ENCODE peak calls at places on chromosomes 11 and 22, in four cellular contexts. A is colonic mucosa, X is left lung, T is heart left ventricle. U is an unnamed sample.
A peak's percentile ranks its signal among the peaks of the same experiment; 100 is the strongest.

GRCh38 chr22:49202226-49202625 is 625.4 kb downstream of the BRD1 start:
- DNase-seq in X (no peak), T (peak; percentile 5), A (no peak), U (no peak)

GRCh38 chr22:30301995-30302809 is 12.9 kb upstream of the CASTOR1 start:
- DNase-seq in T (peak; percentile 57), A (peak; percentile 74), X (peak; percentile 74), U (no peak)

GRCh38 chr22:29385748-29386147 is 2.6 kb downstream of the AP1B1 start:
- DNase-seq in T (peak; percentile 39), A (no peak), X (peak; percentile 45), U (no peak)

GRCh38 chr11:28245131-28245530 is 136.9 kb downstream of the METTL15 start:
- DNase-seq in A (no peak), T (no peak), X (no peak), U (no peak)

GRCh38 chr11:69207165-69207889 is 51.6 kb downstream of the SMIM38 start:
- DNase-seq in X (peak; percentile 43), A (no peak), T (no peak), U (no peak)

GRCh38 chr22:32204211-32204855 is 540 bp downstream of the RFPL2 start:
- DNase-seq in A (no peak), X (no peak), T (no peak), U (no peak)

GRCh38 chr11:114275295-114275694 is 20.9 kb upstream of the NNMT start:
- DNase-seq in X (no peak), A (no peak), T (no peak), U (no peak)

GRCh38 chr22:50057292-50057867 is 718 bp downstream of the TTLL8 start:
- DNase-seq in X (no peak), T (no peak), A (no peak), U (no peak)

GRCh38 chr22:19168088-19168890 is 10.2 kb downstream of the SLC25A1 start:
- DNase-seq in A (no peak), X (no peak), T (no peak), U (peak; percentile 18)

GRCh38 chr11:59891781-59892181 is 13.2 kb downstream of the OOSP3 start:
- DNase-seq in A (no peak), X (no peak), T (peak; percentile 19), U (no peak)

GRCh38 chr11:75077316-75077715 is 19.4 kb downstream of the OR2AT4 start:
- DNase-seq in X (no peak), T (no peak), A (no peak), U (no peak)

GRCh38 chr11:2999464-2999998 is 7.4 kb upstream of the NAP1L4 start:
- DNase-seq in T (no peak), A (no peak), X (no peak), U (no peak)
- H3K4me1 ChIP-seq in T (peaks cover 17% of the 10 kb centered on the region), A (no peaks in the 10 kb centered on the region), X (no peaks in the 10 kb centered on the region), U (peaks cover 9% of the 10 kb centered on the region)

GRCh38 chr11:8087185-8087584 is 6.2 kb downstream of the TUB start:
- DNase-seq in A (no peak), X (peak; percentile 25), T (no peak), U (no peak)

GRCh38 chr11:8084352-8084751 is 3.3 kb downstream of the TUB start:
- DNase-seq in T (no peak), A (no peak), X (no peak), U (no peak)

GRCh38 chr11:8085006-8085645 is 4.1 kb downstream of the TUB start:
- DNase-seq in T (no peak), A (no peak), X (no peak), U (no peak)

GRCh38 chr11:8086571-8086970 is 5.6 kb downstream of the TUB start:
- DNase-seq in A (no peak), T (no peak), X (no peak), U (no peak)

GRCh38 chr11:8086001-8086479 is 5.0 kb downstream of the TUB start:
- DNase-seq in A (no peak), X (no peak), T (no peak), U (peak; percentile 80)
- H3K4me1 ChIP-seq in A (no peaks in the 10 kb centered on the region), X (no peaks in the 10 kb centered on the region), T (peaks cover 45% of the 10 kb centered on the region), U (peaks cover 30% of the 10 kb centered on the region)

DNA sequence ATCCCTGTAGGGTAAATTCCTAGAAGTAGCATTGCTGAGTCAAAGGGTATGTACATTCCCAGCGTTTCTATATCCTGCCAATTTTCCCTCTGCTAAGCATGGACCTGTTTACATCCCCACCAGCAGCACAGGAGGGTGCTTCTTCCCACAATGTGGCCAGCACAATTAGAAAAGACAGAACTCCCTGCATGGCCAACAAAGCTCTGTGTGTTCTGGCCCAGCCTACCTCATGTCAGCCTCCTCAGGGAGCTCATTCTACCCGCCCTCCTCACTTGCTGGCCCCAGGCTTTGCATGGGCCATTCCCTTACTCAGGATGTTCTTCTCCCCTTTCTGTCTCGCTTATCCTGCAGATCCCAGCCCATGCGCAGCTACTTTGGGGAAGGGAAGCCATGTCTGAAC is 186.1 kb downstream of the DSCAML1 start:
- DNase-seq in T (no peak), X (no peak), A (no peak), U (no peak)
- H3K4me1 ChIP-seq in T (no peaks in the 10 kb centered on the region), X (no peaks in the 10 kb centered on the region), A (no peaks in the 10 kb centered on the region), U (peaks cover 3% of the 10 kb centered on the region)

DNA sequence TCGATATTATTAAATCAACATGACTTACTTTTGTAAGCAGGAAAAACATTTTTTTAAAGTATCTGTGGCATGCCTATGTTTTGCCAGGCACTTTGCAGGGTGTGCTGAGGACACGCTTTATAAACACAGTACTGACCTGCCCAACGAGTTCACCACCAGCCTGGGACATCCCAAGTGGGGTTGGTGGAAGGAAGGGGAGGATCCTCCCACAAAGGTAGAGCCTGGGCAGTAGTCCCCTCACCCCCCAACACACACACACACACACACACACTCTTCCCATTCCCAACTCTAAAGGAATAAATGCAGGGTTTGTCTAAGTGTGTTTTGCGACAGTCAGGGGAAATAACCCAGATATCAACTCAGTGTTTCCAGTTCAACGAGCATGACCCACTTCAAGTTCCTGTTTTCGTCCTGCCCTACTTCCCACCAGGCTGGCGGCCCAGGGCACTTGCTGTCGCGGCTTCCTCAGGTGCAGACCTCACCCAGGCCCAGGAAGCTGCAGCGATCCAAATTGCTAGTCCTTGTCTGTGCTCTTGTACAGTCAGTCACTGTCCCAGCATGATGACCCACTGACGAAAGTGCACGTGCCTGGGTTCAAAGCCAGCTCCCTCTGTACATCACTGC is 3.1 kb downstream of the CERK start:
- DNase-seq in X (peak; percentile 78), T (peak; percentile 52), A (peak; percentile 61), U (peak; percentile 60)
- H3K4me1 ChIP-seq in X (peaks cover 41% of the 10 kb centered on the region), T (peaks cover 87% of the 10 kb centered on the region), A (peaks cover 49% of the 10 kb centered on the region), U (peaks cover 43% of the 10 kb centered on the region)

GRCh38 chr11:48154162-48154561 is 62.4 kb upstream of the OR4B1 start:
- DNase-seq in T (no peak), X (no peak), A (no peak), U (no peak)

GRCh38 chr11:48148749-48149148 is 67.9 kb upstream of the OR4B1 start:
- DNase-seq in T (no peak), X (no peak), A (no peak), U (no peak)

GRCh38 chr11:48150213-48150612 is 66.4 kb upstream of the OR4B1 start:
- DNase-seq in A (peak; percentile 74), T (no peak), X (no peak), U (no peak)
- H3K4me1 ChIP-seq in A (no peaks in the 10 kb centered on the region), T (no peaks in the 10 kb centered on the region), X (no peaks in the 10 kb centered on the region), U (no peaks in the 10 kb centered on the region)

U was measured in BE2C.